ENCODE peak calls at places on chromosomes 13 and 19, in seven cellular contexts. L is lower leg skin, B is transverse colon, O is stomach, C is ovary, S is breast epithelium, T is IMR-90. U is an unnamed sample.
A peak's percentile ranks its signal among the peaks of the same experiment; 100 is the strongest.

GRCh38 chr19:39112338-39112890 is 13.2 kb upstream of the PAK4 start:
- DNase-seq in L (no peak), B (no peak), O (no peak), C (no peak), S (peak; percentile 87), T (no peak), U (no peak)

GRCh38 chr13:39257642-39258041 is 219.4 kb downstream of the NHLRC3 start:
- DNase-seq in L (no peak), B (no peak), O (no peak), C (no peak), S (no peak), T (no peak), U (no peak)

GRCh38 chr13:26529441-26529840 is 28.0 kb upstream of the WASF3 start:
- DNase-seq in L (no peak), B (peak; percentile 20), O (peak; percentile 27), C (peak; percentile 45), S (no peak), T (peak; percentile 74), U (no peak)

GRCh38 chr19:53809518-53810186 is 14.5 kb downstream of the NLRP12 start:
- DNase-seq in L (no peak), B (no peak), O (no peak), C (no peak), S (no peak), T (no peak), U (no peak)

GRCh38 chr19:14494910-14495677 is 833 bp downstream of the GIPC1 start:
- DNase-seq in L (no peak), B (no peak), O (no peak), C (no peak), S (no peak), T (no peak), U (no peak)

GRCh38 chr19:3751236-3751635 is 10.3 kb downstream of the APBA3 start:
- DNase-seq in L (no peak), B (no peak), O (no peak), C (no peak), S (no peak), T (no peak), U (no peak)

GRCh38 chr19:14536926-14537692 is 7.7 kb downstream of the TECR start:
- DNase-seq in L (peak; percentile 90), B (peak; percentile 90), O (peak; percentile 87), C (peak; percentile 81), S (peak; percentile 78), T (no peak), U (peak; percentile 80)

GRCh38 chr19:17933414-17934129 is 757 bp downstream of the CCDC124 start:
- DNase-seq in L (no peak), B (no peak), O (no peak), C (no peak), S (no peak), T (peak; percentile 42), U (no peak)

DNA sequence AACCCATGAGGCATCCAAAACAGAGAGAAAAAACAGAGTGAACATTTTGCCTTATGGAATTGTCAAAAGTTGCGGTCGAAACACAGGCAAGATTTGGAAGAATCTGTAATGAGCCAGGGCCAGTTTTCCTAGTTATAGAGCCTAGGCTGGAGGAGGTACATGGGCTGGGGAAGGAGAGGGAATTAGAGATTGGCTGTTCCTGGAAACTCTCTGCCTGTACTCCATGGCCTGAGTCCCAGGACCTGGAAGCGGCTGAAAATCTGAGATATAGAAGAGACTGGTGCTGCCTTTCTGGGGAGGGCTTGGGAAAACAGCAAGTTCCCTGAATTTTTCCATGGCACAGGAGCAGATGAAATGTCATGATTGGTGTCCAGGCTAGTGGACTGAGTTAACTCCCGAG is 122.8 kb upstream of the KLF12 start:
- DNase-seq in L (no peak), B (no peak), O (no peak), C (no peak), S (no peak), T (no peak), U (no peak)
- H3K4me3 ChIP-seq in L (no peak overlapping the region), B (no peak overlapping the region), O (no peak overlapping the region), C (no peak overlapping the region), S (no peak overlapping the region), T (no peak overlapping the region), U (no peak overlapping the region)

GRCh38 chr19:52190679-52191293 is 934 bp downstream of the PPP2R1A start:
- DNase-seq in L (peak; percentile 91), B (peak; percentile 55), O (peak; percentile 29), C (peak; percentile 55), S (no peak), T (peak; percentile 46), U (no peak)

GRCh38 chr19:52189745-52190678 is at the start of gene PPP2R1A:
- DNase-seq in L (peak; percentile 100), B (peak; percentile 99), O (peak; percentile 99), C (peak; percentile 99), S (peak; percentile 98), T (peak; percentile 100), U (peak; percentile 100)

GRCh38 chr19:52191374-52191773 is 1.5 kb downstream of the PPP2R1A start:
- DNase-seq in L (no peak), B (peak; percentile 66), O (no peak), C (no peak), S (no peak), T (no peak), U (no peak)

GRCh38 chr19:52187407-52187806 is 2.4 kb upstream of the PPP2R1A start:
- DNase-seq in L (no peak), B (no peak), O (no peak), C (no peak), S (no peak), T (no peak), U (no peak)

DNA sequence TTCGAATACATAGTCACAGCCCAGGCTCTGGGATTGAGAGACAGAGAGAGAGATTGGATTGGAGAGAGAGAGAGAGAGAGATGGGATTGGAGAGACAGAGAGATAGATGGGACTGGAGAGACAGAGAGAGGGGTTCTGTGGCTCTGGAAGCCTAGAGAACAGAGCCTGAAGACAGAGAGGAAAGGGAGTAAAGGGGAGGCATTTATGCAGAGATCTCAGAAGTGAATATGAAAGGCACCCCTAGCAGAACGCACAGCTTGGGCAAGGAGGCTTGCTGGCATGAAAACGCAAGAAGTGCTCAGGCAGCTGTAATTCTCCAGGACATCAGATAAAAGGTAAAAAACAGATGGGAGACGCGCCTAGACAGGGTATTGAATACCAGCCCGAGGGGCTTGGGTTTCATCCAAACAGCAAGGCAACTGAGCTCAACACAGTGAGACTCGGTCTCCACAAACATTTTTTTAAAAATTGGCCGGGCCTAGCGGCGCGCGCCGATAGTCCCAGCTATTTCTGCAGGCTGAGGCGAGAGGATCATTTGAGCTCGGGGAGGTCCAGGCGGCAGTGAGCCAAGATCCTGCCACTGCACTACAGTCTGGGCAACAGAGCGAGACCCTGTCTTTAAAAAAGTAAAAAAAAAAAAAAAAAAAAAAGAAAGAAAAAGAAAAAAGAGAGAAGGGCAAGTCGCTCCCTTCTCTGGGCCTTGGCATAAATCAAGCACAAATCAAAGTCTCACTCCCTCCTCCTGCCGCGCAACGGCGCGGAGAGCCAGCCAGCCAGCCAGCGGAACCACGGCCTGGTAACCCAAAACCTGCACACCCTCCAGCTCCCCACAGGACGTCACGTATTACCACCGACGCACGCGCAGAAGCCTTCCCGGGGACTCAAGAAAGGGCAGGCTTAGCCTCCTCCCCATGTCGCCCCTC is 769 bp upstream of the PPP2R1A start:
- DNase-seq in L (peak; percentile 100), B (no peak), O (no peak), C (peak; percentile 89), S (peak; percentile 98), T (no peak), U (peak; percentile 70)
- TF ChIP-seq POLR2A in L (no peak), B (no peak), O (no peak), C (peak; percentile 64), S (peak; percentile 60), T (no peak), U (peak; percentile 86)

GRCh38 chr19:36819130-36819630 is 19.0 kb downstream of the ZNF790 start:
- DNase-seq in L (no peak), B (no peak), O (no peak), C (no peak), S (no peak), T (no peak), U (no peak)
- H3K4me3 ChIP-seq in L (no peak overlapping the region), B (no peak overlapping the region), O (no peak overlapping the region), C (no peak overlapping the region), S (no peak overlapping the region), T (no peak overlapping the region), U (no peak overlapping the region)

GRCh38 chr19:49773663-49774305 is 7.0 kb downstream of the AP2A1 start:
- DNase-seq in L (no peak), B (no peak), O (no peak), C (no peak), S (no peak), T (no peak), U (no peak)

GRCh38 chr19:49770529-49770928 is 3.7 kb downstream of the AP2A1 start:
- DNase-seq in L (no peak), B (no peak), O (no peak), C (no peak), S (no peak), T (no peak), U (no peak)

GRCh38 chr19:49771674-49772139 is 4.9 kb downstream of the AP2A1 start:
- DNase-seq in L (no peak), B (peak; percentile 45), O (no peak), C (no peak), S (no peak), T (no peak), U (no peak)

GRCh38 chr19:49774969-49775368 is 8.2 kb downstream of the AP2A1 start:
- DNase-seq in L (no peak), B (no peak), O (no peak), C (no peak), S (no peak), T (no peak), U (no peak)

GRCh38 chr19:49772850-49773432 is 6.1 kb downstream of the AP2A1 start:
- DNase-seq in L (no peak), B (no peak), O (no peak), C (no peak), S (no peak), T (no peak), U (no peak)
- TF ChIP-seq POLR2A in L (no peak), B (no peak), O (no peak), C (no peak), S (no peak), T (no peak), U (no peak)

GRCh38 chr19:5964816-5965565 is 12.9 kb downstream of the RANBP3 start:
- DNase-seq in L (no peak), B (no peak), O (no peak), C (no peak), S (no peak), T (no peak), U (no peak)
- H3K4me3 ChIP-seq in L (no peak overlapping the region), B (no peak overlapping the region), O (no peak overlapping the region), C (no peak overlapping the region), S (no peak overlapping the region), T (no peak overlapping the region), U (no peak overlapping the region)

GRCh38 chr19:2455481-2456300 is 1.1 kb downstream of the LMNB2 start:
- DNase-seq in L (no peak), B (peak; percentile 61), O (peak; percentile 49), C (peak; percentile 66), S (no peak), T (no peak), U (no peak)
- TF ChIP-seq POLR2A in L (no peak), B (no peak), O (no peak), C (no peak), S (no peak), T (no peak), U (no peak)